ENCODE peak calls at places on chromosomes 7 and 10, in nine cellular contexts. One of them, this sample, is unnamed.

GRCh38 chr10:88702848-88703597 is 3.0 kb upstream of the LIPK start:
- DNase-seq in activated T-cell treated with anti-CD3 and anti-CD28 coated beads, Interleukin-2, amount 50 U/mL, for 72 hours: no peak
- DNase-seq in fibroblast of mammary gland: peak; percentile 37
- DNase-seq in bronchial epithelial cell: peak; percentile 97
- DNase-seq in anterior cingulate cortex: no peak
- DNase-seq in tibial artery: no peak
- DNase-seq in CD4-positive, alpha-beta T cell: no peak
- DNase-seq in stimulated activated CD4-positive, alpha-beta T cell treated with anti-CD3 and anti-CD28 coated beads, Interleukin-2, amount 100 ng/mL, for 48 hours: no peak
- DNase-seq in ELR: peak; percentile 27
- DNase-seq in this sample: peak; percentile 70

GRCh38 chr10:123570898-123571515 is 95.1 kb upstream of the GPR26 start:
- DNase-seq in activated T-cell treated with anti-CD3 and anti-CD28 coated beads, Interleukin-2, amount 50 U/mL, for 72 hours: no peak
- DNase-seq in fibroblast of mammary gland: no peak
- DNase-seq in bronchial epithelial cell: no peak
- DNase-seq in anterior cingulate cortex: no peak
- DNase-seq in tibial artery: no peak
- DNase-seq in CD4-positive, alpha-beta T cell: no peak
- DNase-seq in stimulated activated CD4-positive, alpha-beta T cell treated with anti-CD3 and anti-CD28 coated beads, Interleukin-2, amount 100 ng/mL, for 48 hours: no peak
- DNase-seq in ELR: no peak
- DNase-seq in this sample: no peak

GRCh38 chr10:67775274-67775673 is 62.7 kb downstream of the DNAJC12 start:
- DNase-seq in activated T-cell treated with anti-CD3 and anti-CD28 coated beads, Interleukin-2, amount 50 U/mL, for 72 hours: no peak
- DNase-seq in fibroblast of mammary gland: no peak
- DNase-seq in bronchial epithelial cell: no peak
- DNase-seq in anterior cingulate cortex: no peak
- DNase-seq in tibial artery: no peak
- DNase-seq in CD4-positive, alpha-beta T cell: no peak
- DNase-seq in stimulated activated CD4-positive, alpha-beta T cell treated with anti-CD3 and anti-CD28 coated beads, Interleukin-2, amount 100 ng/mL, for 48 hours: no peak
- DNase-seq in ELR: no peak
- DNase-seq in this sample: no peak

GRCh38 chr10:91712315-91712714 is 79.4 kb upstream of the PPP1R3C start:
- DNase-seq in activated T-cell treated with anti-CD3 and anti-CD28 coated beads, Interleukin-2, amount 50 U/mL, for 72 hours: no peak
- DNase-seq in fibroblast of mammary gland: no peak
- DNase-seq in bronchial epithelial cell: no peak
- DNase-seq in anterior cingulate cortex: no peak
- DNase-seq in tibial artery: no peak
- DNase-seq in CD4-positive, alpha-beta T cell: no peak
- DNase-seq in stimulated activated CD4-positive, alpha-beta T cell treated with anti-CD3 and anti-CD28 coated beads, Interleukin-2, amount 100 ng/mL, for 48 hours: no peak
- DNase-seq in ELR: no peak
- DNase-seq in this sample: peak; percentile 14

GRCh38 chr7:98922392-98923107 is 44.2 kb downstream of the TRRAP start:
- DNase-seq in activated T-cell treated with anti-CD3 and anti-CD28 coated beads, Interleukin-2, amount 50 U/mL, for 72 hours: no peak
- DNase-seq in fibroblast of mammary gland: peak; percentile 78
- DNase-seq in bronchial epithelial cell: peak; percentile 37
- DNase-seq in anterior cingulate cortex: no peak
- DNase-seq in tibial artery: no peak
- DNase-seq in CD4-positive, alpha-beta T cell: no peak
- DNase-seq in stimulated activated CD4-positive, alpha-beta T cell treated with anti-CD3 and anti-CD28 coated beads, Interleukin-2, amount 100 ng/mL, for 48 hours: no peak
- DNase-seq in ELR: no peak
- DNase-seq in this sample: no peak

GRCh38 chr10:62779487-62780248 is 24.9 kb upstream of the ADO start:
- DNase-seq in activated T-cell treated with anti-CD3 and anti-CD28 coated beads, Interleukin-2, amount 50 U/mL, for 72 hours: peak; percentile 77
- DNase-seq in fibroblast of mammary gland: peak; percentile 75
- DNase-seq in bronchial epithelial cell: peak; percentile 66
- DNase-seq in anterior cingulate cortex: no peak
- DNase-seq in tibial artery: no peak
- DNase-seq in CD4-positive, alpha-beta T cell: peak; percentile 59
- DNase-seq in stimulated activated CD4-positive, alpha-beta T cell treated with anti-CD3 and anti-CD28 coated beads, Interleukin-2, amount 100 ng/mL, for 48 hours: peak; percentile 70
- DNase-seq in ELR: peak; percentile 38
- DNase-seq in this sample: peak; percentile 54

GRCh38 chr10:50316695-50317648 is 65.7 kb upstream of the ASAH2 start:
- DNase-seq in activated T-cell treated with anti-CD3 and anti-CD28 coated beads, Interleukin-2, amount 50 U/mL, for 72 hours: no peak
- DNase-seq in fibroblast of mammary gland: peak; percentile 28
- DNase-seq in bronchial epithelial cell: peak; percentile 61
- DNase-seq in anterior cingulate cortex: no peak
- DNase-seq in tibial artery: no peak
- DNase-seq in CD4-positive, alpha-beta T cell: no peak
- DNase-seq in stimulated activated CD4-positive, alpha-beta T cell treated with anti-CD3 and anti-CD28 coated beads, Interleukin-2, amount 100 ng/mL, for 48 hours: no peak
- DNase-seq in ELR: peak; percentile 46
- DNase-seq in this sample: no peak

GRCh38 chr7:80859272-80859970 is 59.4 kb downstream of the SEMA3C start:
- DNase-seq in activated T-cell treated with anti-CD3 and anti-CD28 coated beads, Interleukin-2, amount 50 U/mL, for 72 hours: no peak
- DNase-seq in fibroblast of mammary gland: peak; percentile 88
- DNase-seq in bronchial epithelial cell: no peak
- DNase-seq in anterior cingulate cortex: no peak
- DNase-seq in tibial artery: peak; percentile 76
- DNase-seq in CD4-positive, alpha-beta T cell: no peak
- DNase-seq in stimulated activated CD4-positive, alpha-beta T cell treated with anti-CD3 and anti-CD28 coated beads, Interleukin-2, amount 100 ng/mL, for 48 hours: no peak
- DNase-seq in ELR: peak; percentile 14
- DNase-seq in this sample: peak; percentile 84

GRCh38 chr10:44064317-44064716 is 320.6 kb downstream of the CXCL12 start:
- DNase-seq in activated T-cell treated with anti-CD3 and anti-CD28 coated beads, Interleukin-2, amount 50 U/mL, for 72 hours: no peak
- DNase-seq in fibroblast of mammary gland: no peak
- DNase-seq in bronchial epithelial cell: no peak
- DNase-seq in anterior cingulate cortex: no peak
- DNase-seq in tibial artery: no peak
- DNase-seq in CD4-positive, alpha-beta T cell: no peak
- DNase-seq in stimulated activated CD4-positive, alpha-beta T cell treated with anti-CD3 and anti-CD28 coated beads, Interleukin-2, amount 100 ng/mL, for 48 hours: no peak
- DNase-seq in ELR: no peak
- DNase-seq in this sample: no peak

GRCh38 chr10:132904814-132905649 is 37.3 kb downstream of the CFAP46 start:
- DNase-seq in activated T-cell treated with anti-CD3 and anti-CD28 coated beads, Interleukin-2, amount 50 U/mL, for 72 hours: peak; percentile 62
- DNase-seq in fibroblast of mammary gland: no peak
- DNase-seq in bronchial epithelial cell: no peak
- DNase-seq in anterior cingulate cortex: no peak
- DNase-seq in tibial artery: peak; percentile 16
- DNase-seq in CD4-positive, alpha-beta T cell: no peak
- DNase-seq in stimulated activated CD4-positive, alpha-beta T cell treated with anti-CD3 and anti-CD28 coated beads, Interleukin-2, amount 100 ng/mL, for 48 hours: peak; percentile 16
- DNase-seq in ELR: no peak
- DNase-seq in this sample: no peak

GRCh38 chr10:30348378-30348776 is 701 bp downstream of the MTPAP start:
- DNase-seq in activated T-cell treated with anti-CD3 and anti-CD28 coated beads, Interleukin-2, amount 50 U/mL, for 72 hours: no peak
- DNase-seq in fibroblast of mammary gland: no peak
- DNase-seq in bronchial epithelial cell: peak; percentile 23
- DNase-seq in anterior cingulate cortex: no peak
- DNase-seq in tibial artery: no peak
- DNase-seq in CD4-positive, alpha-beta T cell: no peak
- DNase-seq in stimulated activated CD4-positive, alpha-beta T cell treated with anti-CD3 and anti-CD28 coated beads, Interleukin-2, amount 100 ng/mL, for 48 hours: no peak
- DNase-seq in ELR: peak; percentile 31
- DNase-seq in this sample: no peak

GRCh38 chr10:35639651-35640311 is 2.3 kb downstream of the FZD8 start:
- DNase-seq in activated T-cell treated with anti-CD3 and anti-CD28 coated beads, Interleukin-2, amount 50 U/mL, for 72 hours: no peak
- DNase-seq in fibroblast of mammary gland: peak; percentile 44
- DNase-seq in bronchial epithelial cell: no peak
- DNase-seq in anterior cingulate cortex: no peak
- DNase-seq in tibial artery: peak; percentile 37
- DNase-seq in CD4-positive, alpha-beta T cell: no peak
- DNase-seq in stimulated activated CD4-positive, alpha-beta T cell treated with anti-CD3 and anti-CD28 coated beads, Interleukin-2, amount 100 ng/mL, for 48 hours: peak; percentile 2
- DNase-seq in ELR: no peak
- DNase-seq in this sample: no peak

GRCh38 chr7:32036557-32036956 is 33.6 kb downstream of the PDE1C start:
- DNase-seq in activated T-cell treated with anti-CD3 and anti-CD28 coated beads, Interleukin-2, amount 50 U/mL, for 72 hours: no peak
- DNase-seq in fibroblast of mammary gland: peak; percentile 21
- DNase-seq in bronchial epithelial cell: peak; percentile 3
- DNase-seq in anterior cingulate cortex: no peak
- DNase-seq in tibial artery: no peak
- DNase-seq in CD4-positive, alpha-beta T cell: no peak
- DNase-seq in stimulated activated CD4-positive, alpha-beta T cell treated with anti-CD3 and anti-CD28 coated beads, Interleukin-2, amount 100 ng/mL, for 48 hours: no peak
- DNase-seq in ELR: peak; percentile 66
- DNase-seq in this sample: peak; percentile 73

GRCh38 chr7:107045195-107045960 is 873 bp downstream of the PRKAR2B start:
- DNase-seq in activated T-cell treated with anti-CD3 and anti-CD28 coated beads, Interleukin-2, amount 50 U/mL, for 72 hours: no peak
- DNase-seq in fibroblast of mammary gland: no peak
- DNase-seq in bronchial epithelial cell: no peak
- DNase-seq in anterior cingulate cortex: no peak
- DNase-seq in tibial artery: no peak
- DNase-seq in CD4-positive, alpha-beta T cell: no peak
- DNase-seq in stimulated activated CD4-positive, alpha-beta T cell treated with anti-CD3 and anti-CD28 coated beads, Interleukin-2, amount 100 ng/mL, for 48 hours: no peak
- DNase-seq in ELR: peak; percentile 16
- DNase-seq in this sample: peak; percentile 11

This sample was measured in RPMI7951.